ENCODE peak calls at places on chromosomes 7 and 10, in four cellular contexts. V is HepG2, S is HCT116, A is endothelial cell of umbilical vein. X is an unnamed sample.
A peak's percentile ranks its signal among the peaks of the same experiment; 100 is the strongest.

GRCh38 chr7:55545496-55545895 is 26.8 kb downstream of the VOPP1 start:
- DNase-seq in V (no peak), S (no peak), A (no peak), X (no peak)

GRCh38 chr10:132685121-132685891 is 100.6 kb downstream of the NKX6-2 start:
- DNase-seq in V (peak; percentile 90), S (no peak), A (no peak), X (no peak)

GRCh38 chr10:109866168-109866994 is 56.9 kb downstream of the XPNPEP1 start:
- DNase-seq in V (no peak), S (peak; percentile 6), A (peak; percentile 13), X (no peak)

GRCh38 chr7:139765143-139765542 is 12.7 kb downstream of the HIPK2 start:
- DNase-seq in V (no peak), S (no peak), A (no peak), X (no peak)

GRCh38 chr10:42868530-42868929 is 85.9 kb downstream of the BMS1 start:
- DNase-seq in V (no peak), S (no peak), A (no peak), X (no peak)

GRCh38 chr10:78433722-78434535 is 400.3 kb downstream of the RPS24 start:
- DNase-seq in V (no peak), S (no peak), A (no peak), X (no peak)

GRCh38 chr10:12445701-12446334 is 96.5 kb downstream of the CAMK1D start:
- DNase-seq in V (no peak), S (no peak), A (peak; percentile 40), X (no peak)

GRCh38 chr7:105838273-105839141 is 37.9 kb downstream of the ATXN7L1 start:
- DNase-seq in V (no peak), S (no peak), A (peak; percentile 18), X (no peak)

GRCh38 chr10:78445308-78445707 is 411.6 kb downstream of the RPS24 start:
- DNase-seq in V (no peak), S (no peak), A (no peak), X (no peak)

GRCh38 chr10:75651452-75651851 is 220.0 kb downstream of the LRMDA start:
- DNase-seq in V (peak; percentile 13), S (peak; percentile 15), A (no peak), X (no peak)

GRCh38 chr10:79066460-79067240 is 2.1 kb upstream of the ZMIZ1 start:
- DNase-seq in V (peak; percentile 87), S (no peak), A (peak; percentile 40), X (peak; percentile 58)

GRCh38 chr7:6475433-6476186 is 27.9 kb upstream of the DAGLB start:
- DNase-seq in V (no peak), S (no peak), A (no peak), X (no peak)
- TF ChIP-seq POLR2A in V (no peak), S (no peak), A (no peak), X (no peak)

GRCh38 chr10:6204341-6205191 is 1.8 kb downstream of the PFKFB3 start:
- DNase-seq in V (no peak), S (no peak), A (peak; percentile 54), X (no peak)
- TF ChIP-seq POLR2AphosphoS5 in V (no peak), S (no peak), A (no peak), X (no peak)

GRCh38 chr7:82164813-82165212 is 278.8 kb downstream of the CACNA2D1 start:
- DNase-seq in V (no peak), S (no peak), A (peak; percentile 28), X (no peak)

GRCh38 chr7:82167568-82168314 is 275.8 kb downstream of the CACNA2D1 start:
- DNase-seq in V (no peak), S (no peak), A (no peak), X (no peak)

GRCh38 chr7:82166666-82167065 is 276.9 kb downstream of the CACNA2D1 start:
- DNase-seq in V (no peak), S (no peak), A (no peak), X (no peak)

GRCh38 chr7:82164410-82164809 is 279.2 kb downstream of the CACNA2D1 start:
- DNase-seq in V (no peak), S (no peak), A (no peak), X (no peak)

GRCh38 chr7:82163586-82163985 is 280.0 kb downstream of the CACNA2D1 start:
- DNase-seq in V (no peak), S (no peak), A (no peak), X (no peak)
- TF ChIP-seq POLR2A in V (no peak), S (no peak), A (no peak), X (no peak)

GRCh38 chr7:120717166-120717565 is 140.8 kb downstream of the TSPAN12 start:
- DNase-seq in V (peak; percentile 6), S (no peak), A (no peak), X (no peak)

GRCh38 chr7:120714945-120715344 is 143.0 kb downstream of the TSPAN12 start:
- DNase-seq in V (no peak), S (no peak), A (no peak), X (no peak)

GRCh38 chr7:120723465-120724385 is 134.2 kb downstream of the TSPAN12 start:
- DNase-seq in V (no peak), S (no peak), A (no peak), X (no peak)

GRCh38 chr7:120716306-120716705 is 141.6 kb downstream of the TSPAN12 start:
- DNase-seq in V (no peak), S (no peak), A (no peak), X (no peak)

DNA sequence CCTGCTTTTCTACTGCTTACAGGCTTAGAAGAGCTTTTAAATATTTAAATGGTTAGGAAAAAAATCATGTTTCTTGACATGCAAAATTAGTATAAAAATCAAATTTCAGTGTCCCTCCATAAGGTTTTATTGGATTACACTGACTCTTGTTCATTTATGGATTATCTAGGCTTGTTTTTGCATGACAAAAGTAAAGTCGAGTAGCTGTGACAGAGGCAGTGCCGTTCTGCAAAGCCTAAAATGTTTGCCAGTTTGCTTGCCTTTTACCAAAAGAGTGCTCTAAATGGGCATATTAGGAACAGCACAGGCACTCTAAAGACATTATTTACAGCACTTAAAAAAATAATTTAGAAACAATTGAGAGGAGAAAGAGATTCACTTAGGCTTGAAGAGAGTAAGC is 139.6 kb downstream of the TSPAN12 start:
- DNase-seq in V (no peak), S (no peak), A (no peak), X (no peak)
- TF ChIP-seq POLR2AphosphoS5 in V (no peak), S (no peak), A (no peak), X (no peak)

DNA sequence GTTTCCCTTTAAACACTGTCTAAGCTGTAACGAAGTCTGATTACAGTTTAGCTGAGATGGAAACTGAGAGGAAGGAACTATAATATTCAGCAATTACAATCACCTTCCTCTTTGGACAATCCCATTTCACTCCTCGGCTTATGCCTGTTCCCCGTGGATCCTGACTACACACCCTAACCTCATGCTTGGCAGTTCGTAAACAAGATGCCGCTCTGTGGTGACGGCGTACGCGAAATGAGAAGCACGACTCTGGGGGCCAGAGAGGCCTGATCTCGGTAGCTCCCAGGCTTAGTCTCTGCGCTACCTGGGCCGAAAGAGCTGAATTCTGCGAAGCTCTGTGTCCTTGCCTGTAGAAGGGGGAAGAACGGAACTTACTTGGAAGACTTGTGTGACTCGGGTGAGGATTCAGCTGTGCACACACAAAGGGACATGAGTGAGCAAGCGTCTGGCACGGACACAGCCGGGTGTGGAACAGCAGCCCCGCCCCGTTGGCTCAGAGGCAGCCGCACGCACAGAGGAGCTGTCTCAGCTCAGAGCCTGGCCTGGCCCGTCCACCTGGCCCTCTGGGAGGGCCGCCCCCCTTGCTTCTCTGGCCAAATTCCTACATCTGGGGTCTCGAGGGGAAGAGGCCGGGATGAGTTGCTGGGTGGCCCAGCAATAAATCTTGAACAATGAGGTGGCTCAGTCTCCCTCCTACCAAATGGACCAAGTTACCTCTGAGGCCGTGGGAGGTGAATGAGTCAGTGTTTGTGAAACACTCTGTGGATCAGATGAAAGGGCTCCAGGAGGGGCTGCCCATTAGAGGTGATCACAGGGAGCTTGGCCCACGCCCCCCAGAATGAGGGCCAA is 83.9 kb downstream of the PDGFA start:
- DNase-seq in V (no peak), S (no peak), A (peak; percentile 38), X (no peak)
- TF ChIP-seq POLR2A in V (no peak), S (no peak), A (no peak), X (no peak)

DNA sequence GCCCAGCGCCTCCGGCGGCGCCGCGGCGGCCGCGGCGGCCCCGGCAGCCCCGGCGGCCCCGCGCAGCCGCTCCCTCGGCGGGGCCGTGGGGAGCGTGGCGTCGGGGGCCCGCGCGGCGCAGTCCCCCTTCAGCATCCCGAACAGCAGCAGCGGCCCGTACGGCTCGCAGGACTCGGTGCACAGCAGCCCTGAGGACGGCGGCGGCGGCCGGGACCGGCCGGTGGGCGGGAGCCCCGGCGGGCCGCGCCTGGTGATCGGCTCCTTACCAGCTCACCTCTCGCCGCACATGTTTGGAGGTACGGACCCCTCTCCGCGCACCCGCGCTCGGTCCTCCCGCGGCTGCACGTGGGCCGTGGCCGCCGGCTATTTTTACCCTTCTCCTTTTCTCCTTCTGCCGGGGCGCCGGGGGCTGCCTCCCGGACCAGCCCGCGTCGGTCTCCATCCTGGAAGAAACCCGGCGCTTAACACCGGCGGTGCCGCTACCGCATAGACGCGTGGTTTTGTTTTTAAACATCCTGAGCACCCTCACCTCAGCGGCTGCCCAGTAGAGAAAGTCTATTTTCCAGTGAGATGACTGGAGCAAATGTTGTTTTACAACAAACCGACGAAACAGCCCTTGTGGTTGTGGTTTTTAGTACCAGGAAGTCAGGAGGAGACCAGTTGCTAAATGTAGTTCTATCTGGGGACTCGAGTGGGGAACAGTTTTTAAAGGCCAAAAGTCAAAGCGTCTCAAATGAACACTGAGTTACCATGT is 1.3 kb downstream of the ZNRF2 start:
- DNase-seq in V (peak; percentile 34), S (no peak), A (peak; percentile 53), X (no peak)
- TF ChIP-seq POLR2AphosphoS5 in V (no peak), S (no peak), A (no peak), X (no peak)

GRCh38 chr7:2249744-2250323 is 7.8 kb downstream of the NUDT1 start:
- DNase-seq in V (no peak), S (no peak), A (no peak), X (no peak)
- TF ChIP-seq POLR2A in V (no peak), S (no peak), A (no peak), X (no peak)